ENCODE peak calls at places on chromosomes 2 and 18, in nine cellular contexts. B is activated CD8-positive, alpha-beta memory T cell treated with anti-CD3 and anti-CD28 coated beads for 4 hours; J is heart left ventricle; Q is activated naive CD4-positive, alpha-beta T cell treated with anti-CD3 and anti-CD28 coated beads, Interleukin-2, amount 50 U/mL, for 16 hours; P is Right ventricle myocardium inferior; R is AG08396; N is AG09309; K is HT1080; O is G401. L is an unnamed sample.

GRCh38 chr2:161796192-161796591 is 172.0 kb downstream of the SLC4A10 start:
- DNase-seq in B (no peak), J (no peak), Q (no peak), P (no peak), R (no peak), N (no peak), K (no peak), O (peak; percentile 23), L (no peak)

GRCh38 chr2:118340103-118340502 is 251.8 kb downstream of the INSIG2 start:
- DNase-seq in B (no peak), J (no peak), Q (no peak), P (no peak), R (no peak), N (no peak), K (peak; percentile 1), O (no peak), L (no peak)

GRCh38 chr2:160157861-160158813 is 41.9 kb downstream of the ITGB6 start:
- DNase-seq in B (no peak), J (no peak), Q (no peak), P (no peak), R (no peak), N (peak; percentile 39), K (no peak), O (no peak), L (no peak)

GRCh38 chr18:34723143-34723542 is 13.0 kb downstream of the DTNA start:
- DNase-seq in B (no peak), J (no peak), Q (no peak), P (no peak), R (no peak), N (no peak), K (no peak), O (no peak), L (no peak)

GRCh38 chr2:28934769-28935168 is 40.3 kb downstream of the WDR43 start:
- DNase-seq in B (no peak), J (no peak), Q (no peak), P (no peak), R (no peak), N (no peak), K (no peak), O (no peak), L (no peak)

GRCh38 chr2:70829916-70830315 is 5.7 kb downstream of the CD207 start:
- DNase-seq in B (no peak), J (no peak), Q (no peak), P (no peak), R (no peak), N (no peak), K (no peak), O (no peak), L (no peak)

GRCh38 chr2:204019572-204020501 is 83.3 kb downstream of the ICOS start:
- DNase-seq in B (no peak), J (no peak), Q (peak; percentile 69), P (no peak), R (no peak), N (no peak), K (peak; percentile 81), O (no peak), L (no peak)

GRCh38 chr2:232455426-232456255 is at the start of gene ALPI:
- DNase-seq in B (no peak), J (no peak), Q (no peak), P (no peak), R (no peak), N (no peak), K (no peak), O (no peak), L (no peak)

GRCh38 chr2:3007135-3007534 is 370.5 kb downstream of the EIPR1 start:
- DNase-seq in B (no peak), J (no peak), Q (no peak), P (no peak), R (no peak), N (no peak), K (no peak), O (no peak), L (no peak)

GRCh38 chr2:2743164-2743571 is 412.1 kb upstream of the MYT1L start:
- DNase-seq in B (no peak), J (peak; percentile 62), Q (no peak), P (no peak), R (peak; percentile 22), N (no peak), K (peak; percentile 65), O (peak; percentile 27), L (no peak)

GRCh38 chr18:45755936-45756335 is 32.0 kb downstream of the SLC14A1 start:
- DNase-seq in B (no peak), J (peak; percentile 90), Q (no peak), P (no peak), R (peak; percentile 24), N (no peak), K (peak; percentile 88), O (peak; percentile 8), L (no peak)

GRCh38 chr2:176804392-176804791 is 408.2 kb upstream of the HNRNPA3 start:
- DNase-seq in B (no peak), J (no peak), Q (no peak), P (no peak), R (no peak), N (no peak), K (no peak), O (no peak), L (no peak)

L was measured in GM13977.